ENCODE peak calls at places on chromosomes 2 and 18, in four cellular contexts. One of them, this sample, is unnamed.
A peak's percentile ranks its signal among the peaks of the same experiment; 100 is the strongest.

GRCh38 chr18:79553154-79553553 is 126.4 kb upstream of the CTDP1 start:
- DNase-seq in HL-60: no peak
- DNase-seq in GM12878: no peak
- DNase-seq in K562: no peak
- DNase-seq in this sample: no peak

GRCh38 chr18:78589916-78590437 is 389.6 kb upstream of the SALL3 start:
- DNase-seq in K562: no peak
- DNase-seq in GM12878: no peak
- DNase-seq in HL-60: no peak
- DNase-seq in this sample: no peak

GRCh38 chr2:207394812-207395534 is 134.8 kb upstream of the CREB1 start:
- DNase-seq in HL-60: no peak
- DNase-seq in K562: peak; percentile 67
- DNase-seq in GM12878: no peak
- DNase-seq in this sample: no peak

GRCh38 chr2:105873721-105874120 is 129.0 kb downstream of the NCK2 start:
- DNase-seq in GM12878: peak; percentile 71
- DNase-seq in HL-60: no peak
- DNase-seq in K562: peak; percentile 85
- DNase-seq in this sample: peak; percentile 64

GRCh38 chr2:224241812-224242211 is 160.1 kb downstream of the FAM124B start:
- DNase-seq in HL-60: no peak
- DNase-seq in GM12878: no peak
- DNase-seq in K562: no peak
- DNase-seq in this sample: no peak

GRCh38 chr2:200773083-200773482 is 38.6 kb upstream of the BZW1 start:
- DNase-seq in K562: no peak
- DNase-seq in HL-60: no peak
- DNase-seq in GM12878: no peak
- DNase-seq in this sample: no peak

GRCh38 chr18:77133051-77133919 is 702 bp upstream of the MBP start:
- DNase-seq in K562: no peak
- DNase-seq in HL-60: peak; percentile 42
- DNase-seq in GM12878: no peak
- DNase-seq in this sample: no peak

GRCh38 chr18:62586781-62587487 is 64.1 kb downstream of the ZCCHC2 start:
- DNase-seq in HL-60: no peak
- DNase-seq in K562: no peak
- DNase-seq in GM12878: no peak
- DNase-seq in this sample: no peak

GRCh38 chr2:238941262-238941792 is 93.4 kb downstream of the TWIST2 start:
- DNase-seq in K562: no peak
- DNase-seq in HL-60: no peak
- DNase-seq in GM12878: no peak
- DNase-seq in this sample: no peak

GRCh38 chr18:78986018-78986481 is 6.4 kb downstream of the SALL3 start:
- DNase-seq in GM12878: no peak
- DNase-seq in K562: peak; percentile 26
- DNase-seq in HL-60: peak; percentile 43
- DNase-seq in this sample: no peak

GRCh38 chr2:231029563-231029962 is 7.8 kb upstream of the C2orf72 start:
- DNase-seq in K562: no peak
- DNase-seq in GM12878: no peak
- DNase-seq in HL-60: no peak
- DNase-seq in this sample: no peak

GRCh38 chr2:231781798-231782726 is 980 bp upstream of the PDE6D start:
- DNase-seq in K562: peak; percentile 11
- DNase-seq in HL-60: peak; percentile 46
- DNase-seq in GM12878: peak; percentile 23
- DNase-seq in this sample: no peak

GRCh38 chr18:8844721-8845148 is 139.4 kb downstream of the MTCL1 start:
- DNase-seq in K562: no peak
- DNase-seq in GM12878: no peak
- DNase-seq in HL-60: no peak
- DNase-seq in this sample: no peak

GRCh38 chr2:160289803-160290202 is 89.7 kb upstream of the ITGB6 start:
- DNase-seq in K562: no peak
- DNase-seq in GM12878: no peak
- DNase-seq in HL-60: no peak
- DNase-seq in this sample: no peak

GRCh38 chr2:23698116-23698732 is 228.7 kb downstream of the ATAD2B start:
- DNase-seq in GM12878: no peak
- DNase-seq in HL-60: no peak
- DNase-seq in K562: no peak
- DNase-seq in this sample: no peak

GRCh38 chr18:49681387-49681786 is 119.5 kb downstream of the LIPG start:
- DNase-seq in GM12878: no peak
- DNase-seq in HL-60: no peak
- DNase-seq in K562: no peak
- DNase-seq in this sample: no peak

GRCh38 chr18:38368886-38369285 is 803.3 kb upstream of the CELF4 start:
- DNase-seq in GM12878: no peak
- DNase-seq in HL-60: no peak
- DNase-seq in K562: no peak
- DNase-seq in this sample: no peak

DNA sequence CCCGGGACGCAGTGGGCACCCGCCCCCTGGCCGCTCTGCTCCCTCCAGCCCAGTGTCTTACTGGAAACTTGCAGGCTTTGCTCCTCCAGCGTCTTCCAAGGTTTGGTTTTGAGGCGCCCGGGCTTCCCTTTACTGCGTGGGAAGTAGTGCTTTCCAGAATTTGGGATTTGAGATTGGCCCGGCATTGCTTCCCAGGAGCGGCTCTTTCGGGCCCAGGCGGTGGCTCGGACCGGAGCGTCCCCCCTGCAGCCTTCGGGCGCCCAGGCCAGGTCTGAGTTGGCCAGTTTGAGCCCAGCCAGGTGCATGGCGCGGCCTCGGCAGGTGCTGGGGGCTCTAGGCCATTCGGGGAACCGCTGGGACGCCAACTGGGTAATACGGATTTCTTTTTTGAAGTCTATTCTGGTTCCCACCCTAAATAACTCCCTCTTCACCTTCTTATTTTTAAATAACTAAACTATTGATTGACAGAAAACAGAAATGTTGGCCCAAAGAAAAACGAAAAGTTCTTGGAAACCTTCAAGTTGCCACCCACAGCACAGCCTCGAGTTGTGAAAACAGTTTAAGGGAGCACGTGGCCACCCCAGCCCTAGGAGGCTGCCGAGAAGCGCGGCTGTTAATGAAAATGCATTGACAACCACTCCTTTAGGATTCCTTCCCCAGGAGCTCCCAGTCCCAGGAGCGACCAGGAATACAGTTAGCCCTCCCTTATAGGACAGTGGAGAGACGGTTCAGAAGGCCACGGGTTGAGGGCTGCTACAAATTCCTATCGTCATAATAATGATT is 766 bp downstream of the SNTG2 start:
- DNase-seq in K562: no peak
- DNase-seq in GM12878: no peak
- DNase-seq in HL-60: no peak
- DNase-seq in this sample: no peak
- TF ChIP-seq SPI1 in K562: no peak
- TF ChIP-seq SPI1 in GM12878: no peak
- TF ChIP-seq SPI1 in HL-60: no peak
- TF ChIP-seq SPI1 in this sample: no peak

DNA sequence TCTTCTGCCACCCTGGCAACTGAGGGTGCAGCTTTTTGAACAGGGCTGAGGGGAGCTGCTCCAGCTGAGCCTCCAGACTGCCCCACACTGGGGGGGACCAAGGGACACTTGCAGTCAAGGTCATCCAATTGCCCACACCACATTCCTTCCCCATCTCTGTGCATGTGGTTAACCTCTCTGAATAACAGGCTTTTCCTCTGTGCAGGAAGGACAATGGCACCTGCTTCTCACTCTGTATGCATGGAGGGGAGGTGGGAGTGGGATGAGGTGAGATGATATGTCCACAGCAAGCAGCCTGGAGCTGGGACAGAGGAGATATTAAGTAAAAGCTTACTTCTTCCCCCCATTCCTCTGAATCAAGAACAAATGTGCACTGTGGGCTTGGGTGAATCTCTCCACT is 39.1 kb upstream of the TEX51 start:
- DNase-seq in GM12878: no peak
- DNase-seq in K562: no peak
- DNase-seq in HL-60: no peak
- DNase-seq in this sample: no peak
- TF ChIP-seq SPI1 in GM12878: no peak
- TF ChIP-seq SPI1 in K562: no peak
- TF ChIP-seq SPI1 in HL-60: no peak
- TF ChIP-seq SPI1 in this sample: no peak

GRCh38 chr2:12050381-12050780 is 303.9 kb downstream of the LPIN1 start:
- DNase-seq in K562: peak; percentile 51
- DNase-seq in GM12878: no peak
- DNase-seq in HL-60: peak; percentile 45
- DNase-seq in this sample: no peak

GRCh38 chr2:12047761-12048160 is 301.3 kb downstream of the LPIN1 start:
- DNase-seq in K562: no peak
- DNase-seq in HL-60: no peak
- DNase-seq in GM12878: no peak
- DNase-seq in this sample: no peak

GRCh38 chr2:12046641-12047040 is 300.2 kb downstream of the LPIN1 start:
- DNase-seq in K562: no peak
- DNase-seq in HL-60: no peak
- DNase-seq in GM12878: no peak
- DNase-seq in this sample: no peak

GRCh38 chr2:12045864-12046291 is 299.4 kb downstream of the LPIN1 start:
- DNase-seq in K562: no peak
- DNase-seq in HL-60: no peak
- DNase-seq in GM12878: peak; percentile 85
- DNase-seq in this sample: no peak

DNA sequence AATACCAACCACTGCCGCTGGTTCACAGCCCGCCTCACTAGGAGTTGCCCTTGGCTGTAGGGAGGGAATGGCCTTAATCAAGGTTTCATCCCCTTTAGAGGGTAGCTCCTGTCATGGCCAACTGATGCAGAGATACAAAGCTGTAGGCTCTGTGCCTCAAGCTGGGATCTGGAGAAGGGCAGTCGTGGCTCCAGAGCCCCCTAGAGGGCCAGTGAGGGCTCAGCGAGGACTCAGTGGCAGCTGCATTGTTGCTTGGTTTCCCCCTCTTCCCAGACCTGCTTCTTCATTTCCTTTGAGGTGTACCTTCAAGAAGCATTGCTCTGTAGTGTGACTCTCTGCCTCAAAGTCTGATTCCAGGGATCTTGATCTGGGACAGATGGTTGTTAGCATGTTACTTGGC is 302.1 kb downstream of the LPIN1 start:
- DNase-seq in HL-60: no peak
- DNase-seq in K562: peak; percentile 56
- DNase-seq in GM12878: no peak
- DNase-seq in this sample: no peak
- TF ChIP-seq SPI1 in HL-60: no peak
- TF ChIP-seq SPI1 in K562: no peak
- TF ChIP-seq SPI1 in GM12878: no peak
- TF ChIP-seq SPI1 in this sample: no peak

GRCh38 chr2:96539215-96539920 is 2.8 kb downstream of the ARID5A start:
- DNase-seq in HL-60: no peak
- DNase-seq in GM12878: no peak
- DNase-seq in K562: no peak
- DNase-seq in this sample: no peak
- TF ChIP-seq SPI1 in HL-60: no peak
- TF ChIP-seq SPI1 in GM12878: no peak
- TF ChIP-seq SPI1 in K562: no peak
- TF ChIP-seq SPI1 in this sample: no peak

GRCh38 chr18:53745986-53746385 is 478.5 kb downstream of the MBD2 start:
- DNase-seq in HL-60: no peak
- DNase-seq in GM12878: no peak
- DNase-seq in K562: no peak
- DNase-seq in this sample: no peak

GRCh38 chr18:53739700-53740099 is 484.8 kb downstream of the MBD2 start:
- DNase-seq in HL-60: no peak
- DNase-seq in GM12878: no peak
- DNase-seq in K562: no peak
- DNase-seq in this sample: no peak

GRCh38 chr18:53747761-53748160 is 476.7 kb downstream of the MBD2 start:
- DNase-seq in K562: no peak
- DNase-seq in GM12878: no peak
- DNase-seq in HL-60: no peak
- DNase-seq in this sample: no peak

DNA sequence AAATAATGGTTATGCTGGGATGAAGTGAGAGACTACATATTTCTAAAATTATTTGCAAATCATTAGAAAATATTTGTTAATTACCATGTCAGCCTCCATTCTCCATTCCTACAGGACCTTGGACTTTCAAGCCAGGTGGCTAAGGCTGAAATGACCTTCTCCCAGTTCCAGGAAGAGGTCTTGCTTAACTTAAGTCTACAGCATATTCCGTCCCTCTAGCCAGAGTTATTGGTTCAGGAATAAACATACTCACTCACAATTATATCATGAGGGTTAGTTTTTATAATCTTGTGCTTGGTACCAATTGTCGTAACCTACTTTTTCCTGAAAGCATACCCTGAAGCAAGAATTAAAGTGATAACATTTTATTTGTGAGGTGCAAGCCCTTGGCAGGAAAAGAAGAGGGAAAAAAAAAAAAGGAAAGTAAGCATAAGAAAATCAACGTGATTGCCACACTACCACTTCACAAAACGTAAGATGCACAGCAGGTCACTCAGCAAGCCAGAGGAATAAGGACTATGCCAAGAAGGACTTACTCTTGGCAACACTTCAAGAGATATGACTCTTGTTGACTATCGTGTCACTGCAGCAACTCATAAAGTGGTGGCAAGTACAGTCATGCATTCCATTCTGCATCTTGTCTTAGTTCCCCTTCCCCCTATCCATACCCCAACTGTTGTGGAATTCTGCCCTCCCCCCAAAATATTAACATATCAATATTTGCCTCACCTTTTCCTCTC is 479.1 kb downstream of the MBD2 start:
- DNase-seq in GM12878: no peak
- DNase-seq in HL-60: no peak
- DNase-seq in K562: no peak
- DNase-seq in this sample: no peak
- TF ChIP-seq SPI1 in GM12878: no peak
- TF ChIP-seq SPI1 in HL-60: no peak
- TF ChIP-seq SPI1 in K562: no peak
- TF ChIP-seq SPI1 in this sample: no peak

GRCh38 chr2:96324716-96325037 is 440 bp upstream of the ITPRIPL1 start:
- DNase-seq in HL-60: no peak
- DNase-seq in GM12878: no peak
- DNase-seq in K562: no peak
- DNase-seq in this sample: no peak
- TF ChIP-seq SPI1 in HL-60: no peak
- TF ChIP-seq SPI1 in GM12878: no peak
- TF ChIP-seq SPI1 in K562: no peak
- TF ChIP-seq SPI1 in this sample: no peak

DNA sequence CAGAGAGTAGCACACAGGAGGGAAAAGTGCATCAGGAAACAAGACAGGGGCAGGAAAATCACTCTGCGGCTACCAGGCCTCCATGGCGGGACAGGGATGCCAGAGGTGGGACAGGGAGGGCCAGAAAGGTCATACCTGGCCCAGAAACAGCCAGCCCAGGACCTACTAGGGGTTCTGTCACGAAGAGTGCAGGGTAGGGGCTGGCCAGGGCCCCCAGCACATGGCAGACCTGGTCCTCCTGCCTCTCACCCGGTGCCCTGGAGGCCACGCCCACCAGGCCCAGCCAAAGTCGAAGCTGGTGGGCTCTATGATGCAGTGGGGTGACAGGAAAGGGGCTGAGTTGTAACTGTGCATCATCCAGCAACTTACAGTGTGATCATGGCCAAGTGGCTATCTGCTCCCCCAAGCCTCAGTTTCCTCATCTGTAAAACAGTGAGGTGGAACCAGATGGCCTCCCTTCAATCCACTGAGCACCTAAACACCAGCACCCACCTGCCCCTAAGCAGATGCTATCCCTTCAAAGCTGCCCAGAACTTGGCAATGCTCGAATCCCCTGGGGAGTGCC is 10.6 kb downstream of the CYP26B1 start:
- DNase-seq in GM12878: no peak
- DNase-seq in HL-60: no peak
- DNase-seq in K562: no peak
- DNase-seq in this sample: no peak
- TF ChIP-seq SPI1 in GM12878: no peak
- TF ChIP-seq SPI1 in HL-60: no peak
- TF ChIP-seq SPI1 in K562: no peak
- TF ChIP-seq SPI1 in this sample: no peak